ENCODE peak calls at places on chromosomes 16 and 17, in five cellular contexts. One of them, this sample, is unnamed.

GRCh38 chr16:57185446-57185944 is 344 bp downstream of the PSME3IP1 start:
- DNase-seq in ascending aorta: peak; percentile 14
- DNase-seq in ovary: peak; percentile 43
- DNase-seq in right atrium auricular region: peak; percentile 71
- DNase-seq in body of pancreas: peak; percentile 64
- DNase-seq in this sample: no peak

GRCh38 chr16:78566397-78567073 is 467.1 kb downstream of the WWOX start:
- DNase-seq in ascending aorta: no peak
- DNase-seq in ovary: no peak
- DNase-seq in body of pancreas: no peak
- DNase-seq in right atrium auricular region: no peak
- DNase-seq in this sample: no peak

GRCh38 chr17:42009170-42009569 is 8.1 kb downstream of the DNAJC7 start:
- DNase-seq in body of pancreas: no peak
- DNase-seq in ovary: no peak
- DNase-seq in right atrium auricular region: no peak
- DNase-seq in ascending aorta: no peak
- DNase-seq in this sample: no peak

GRCh38 chr17:75898791-75899190 is 2.0 kb upstream of the TRIM65 start:
- DNase-seq in right atrium auricular region: no peak
- DNase-seq in ovary: no peak
- DNase-seq in ascending aorta: no peak
- DNase-seq in body of pancreas: no peak
- DNase-seq in this sample: no peak

GRCh38 chr16:3677994-3678393 is 23.5 kb downstream of the DNASE1 start:
- DNase-seq in ascending aorta: no peak
- DNase-seq in body of pancreas: no peak
- DNase-seq in right atrium auricular region: no peak
- DNase-seq in ovary: no peak
- DNase-seq in this sample: no peak

GRCh38 chr17:41730479-41730878 is 4.0 kb downstream of the HAP1 start:
- DNase-seq in right atrium auricular region: no peak
- DNase-seq in ovary: no peak
- DNase-seq in ascending aorta: no peak
- DNase-seq in body of pancreas: no peak
- DNase-seq in this sample: no peak

GRCh38 chr17:77770331-77771105 is 188.0 kb upstream of the TNRC6C start:
- DNase-seq in ovary: no peak
- DNase-seq in ascending aorta: no peak
- DNase-seq in body of pancreas: no peak
- DNase-seq in right atrium auricular region: peak; percentile 71
- DNase-seq in this sample: no peak

GRCh38 chr16:57039148-57039812 is 49.9 kb downstream of the NLRC5 start:
- DNase-seq in ovary: no peak
- DNase-seq in ascending aorta: no peak
- DNase-seq in body of pancreas: peak; percentile 50
- DNase-seq in right atrium auricular region: no peak
- DNase-seq in this sample: no peak

GRCh38 chr16:50641818-50642187 is 39.3 kb downstream of the SNX20 start:
- DNase-seq in right atrium auricular region: no peak
- DNase-seq in body of pancreas: no peak
- DNase-seq in ascending aorta: no peak
- DNase-seq in ovary: no peak
- DNase-seq in this sample: no peak

GRCh38 chr16:75308011-75308410 is 56.6 kb upstream of the BCAR1 start:
- DNase-seq in ovary: no peak
- DNase-seq in body of pancreas: peak; percentile 76
- DNase-seq in right atrium auricular region: no peak
- DNase-seq in ascending aorta: no peak
- DNase-seq in this sample: no peak

GRCh38 chr16:57513371-57514102 is 22.8 kb downstream of the CCDC102A start:
- DNase-seq in ovary: no peak
- DNase-seq in body of pancreas: no peak
- DNase-seq in ascending aorta: no peak
- DNase-seq in right atrium auricular region: no peak
- DNase-seq in this sample: no peak

GRCh38 chr17:81058263-81058871 is 23.4 kb downstream of the BAIAP2 start:
- DNase-seq in right atrium auricular region: no peak
- DNase-seq in ovary: no peak
- DNase-seq in ascending aorta: no peak
- DNase-seq in body of pancreas: no peak
- DNase-seq in this sample: no peak

GRCh38 chr17:20012137-20012536 is 3.0 kb downstream of the SPECC1 start:
- DNase-seq in body of pancreas: no peak
- DNase-seq in ascending aorta: no peak
- DNase-seq in ovary: no peak
- DNase-seq in right atrium auricular region: no peak
- DNase-seq in this sample: no peak

GRCh38 chr17:4150106-4150505 is 7.1 kb downstream of the CYB5D2 start:
- DNase-seq in ovary: no peak
- DNase-seq in body of pancreas: no peak
- DNase-seq in ascending aorta: no peak
- DNase-seq in right atrium auricular region: no peak
- DNase-seq in this sample: no peak

GRCh38 chr16:87819983-87820382 is 49.3 kb downstream of the SLC7A5 start:
- DNase-seq in right atrium auricular region: no peak
- DNase-seq in ovary: no peak
- DNase-seq in body of pancreas: no peak
- DNase-seq in ascending aorta: no peak
- DNase-seq in this sample: no peak

GRCh38 chr17:1752425-1752941 is 9.4 kb upstream of the SERPINF1 start:
- DNase-seq in ovary: no peak
- DNase-seq in right atrium auricular region: no peak
- DNase-seq in body of pancreas: peak; percentile 73
- DNase-seq in ascending aorta: no peak
- DNase-seq in this sample: no peak

GRCh38 chr17:14301279-14301760 is 439 bp downstream of the HS3ST3B1 start:
- DNase-seq in ovary: no peak
- DNase-seq in right atrium auricular region: no peak
- DNase-seq in body of pancreas: no peak
- DNase-seq in ascending aorta: no peak
- DNase-seq in this sample: no peak

GRCh38 chr17:80905586-80906230 is 85.9 kb upstream of the CHMP6 start:
- DNase-seq in body of pancreas: no peak
- DNase-seq in ovary: no peak
- DNase-seq in right atrium auricular region: no peak
- DNase-seq in ascending aorta: no peak
- DNase-seq in this sample: no peak

GRCh38 chr17:77361986-77362620 is 221.3 kb downstream of the SEC14L1 start:
- DNase-seq in ascending aorta: no peak
- DNase-seq in ovary: no peak
- DNase-seq in right atrium auricular region: no peak
- DNase-seq in body of pancreas: no peak
- DNase-seq in this sample: no peak

GRCh38 chr17:1568950-1569810 is 6.6 kb upstream of the PITPNA start:
- DNase-seq in right atrium auricular region: no peak
- DNase-seq in ovary: no peak
- DNase-seq in ascending aorta: no peak
- DNase-seq in body of pancreas: no peak
- DNase-seq in this sample: no peak

GRCh38 chr16:86884256-86884655 is 305.9 kb downstream of the FOXL1 start:
- DNase-seq in right atrium auricular region: no peak
- DNase-seq in body of pancreas: no peak
- DNase-seq in ovary: no peak
- DNase-seq in ascending aorta: no peak
- DNase-seq in this sample: no peak

GRCh38 chr17:81994593-81995462 is 17.4 kb downstream of the ASPSCR1 start:
- DNase-seq in right atrium auricular region: no peak
- DNase-seq in ovary: no peak
- DNase-seq in ascending aorta: no peak
- DNase-seq in body of pancreas: no peak
- DNase-seq in this sample: no peak

GRCh38 chr16:15853021-15853420 is 3.8 kb downstream of the MYH11 start:
- DNase-seq in right atrium auricular region: no peak
- DNase-seq in ascending aorta: no peak
- DNase-seq in body of pancreas: no peak
- DNase-seq in ovary: no peak
- DNase-seq in this sample: no peak

GRCh38 chr17:43200127-43200526 is 11.5 kb upstream of the TMEM106A start:
- DNase-seq in right atrium auricular region: no peak
- DNase-seq in ascending aorta: no peak
- DNase-seq in body of pancreas: no peak
- DNase-seq in ovary: no peak
- DNase-seq in this sample: no peak

GRCh38 chr17:57530508-57530907 is 214.6 kb downstream of the CCDC182 start:
- DNase-seq in right atrium auricular region: no peak
- DNase-seq in ovary: no peak
- DNase-seq in body of pancreas: no peak
- DNase-seq in ascending aorta: no peak
- DNase-seq in this sample: no peak

GRCh38 chr17:44829558-44830358 is at the start of gene GJC1:
- DNase-seq in right atrium auricular region: no peak
- DNase-seq in body of pancreas: no peak
- DNase-seq in ovary: no peak
- DNase-seq in ascending aorta: no peak
- DNase-seq in this sample: no peak

GRCh38 chr17:65901394-65901793 is 290.5 kb downstream of the CEP112 start:
- DNase-seq in right atrium auricular region: no peak
- DNase-seq in ovary: no peak
- DNase-seq in body of pancreas: no peak
- DNase-seq in ascending aorta: no peak
- DNase-seq in this sample: no peak

GRCh38 chr16:3444032-3444388 is 530 bp downstream of the NAA60 start:
- DNase-seq in ovary: no peak
- DNase-seq in body of pancreas: no peak
- DNase-seq in right atrium auricular region: no peak
- DNase-seq in ascending aorta: no peak
- DNase-seq in this sample: no peak

GRCh38 chr16:81873843-81874752 is 95.0 kb downstream of the PLCG2 start:
- DNase-seq in ascending aorta: no peak
- DNase-seq in right atrium auricular region: no peak
- DNase-seq in ovary: no peak
- DNase-seq in body of pancreas: peak; percentile 63
- DNase-seq in this sample: no peak

GRCh38 chr17:39239640-39240314 is 14.0 kb upstream of the STAC2 start:
- DNase-seq in right atrium auricular region: no peak
- DNase-seq in ovary: no peak
- DNase-seq in ascending aorta: no peak
- DNase-seq in body of pancreas: peak; percentile 62
- DNase-seq in this sample: no peak

GRCh38 chr16:68251812-68252211 is 6.6 kb downstream of the PLA2G15 start:
- DNase-seq in ascending aorta: no peak
- DNase-seq in ovary: no peak
- DNase-seq in body of pancreas: no peak
- DNase-seq in right atrium auricular region: no peak
- DNase-seq in this sample: no peak
- TF ChIP-seq CTCF in ascending aorta: no peak
- TF ChIP-seq CTCF in ovary: no peak
- TF ChIP-seq CTCF in body of pancreas: no peak
- TF ChIP-seq CTCF in right atrium auricular region: no peak
- TF ChIP-seq CTCF in this sample: no peak

GRCh38 chr17:29257756-29258155 is 11.1 kb downstream of the CRYBA1 start:
- DNase-seq in right atrium auricular region: no peak
- DNase-seq in ascending aorta: no peak
- DNase-seq in body of pancreas: no peak
- DNase-seq in ovary: no peak
- DNase-seq in this sample: no peak
- H3K27ac ChIP-seq in right atrium auricular region: peak overlapping the region; percentile 79
- H3K27ac ChIP-seq in ascending aorta: peak overlapping the region; percentile 52
- H3K27ac ChIP-seq in body of pancreas: peak overlapping the region; percentile 24
- H3K27ac ChIP-seq in ovary: no peak overlapping the region
- H3K27ac ChIP-seq in this sample: peak overlapping the region; percentile 43

GRCh38 chr17:16406742-16407674 is 8.4 kb upstream of the TRPV2 start:
- DNase-seq in body of pancreas: no peak
- DNase-seq in ascending aorta: no peak
- DNase-seq in right atrium auricular region: no peak
- DNase-seq in ovary: peak; percentile 42
- DNase-seq in this sample: no peak
- H3K4me3 ChIP-seq in body of pancreas: peak overlapping the region; percentile 41
- H3K4me3 ChIP-seq in ascending aorta: peak overlapping the region; percentile 71
- H3K4me3 ChIP-seq in right atrium auricular region: peak overlapping the region; percentile 53
- H3K4me3 ChIP-seq in ovary: peak overlapping the region; percentile 53
- H3K4me3 ChIP-seq in this sample: peak overlapping the region; percentile 68

DNA sequence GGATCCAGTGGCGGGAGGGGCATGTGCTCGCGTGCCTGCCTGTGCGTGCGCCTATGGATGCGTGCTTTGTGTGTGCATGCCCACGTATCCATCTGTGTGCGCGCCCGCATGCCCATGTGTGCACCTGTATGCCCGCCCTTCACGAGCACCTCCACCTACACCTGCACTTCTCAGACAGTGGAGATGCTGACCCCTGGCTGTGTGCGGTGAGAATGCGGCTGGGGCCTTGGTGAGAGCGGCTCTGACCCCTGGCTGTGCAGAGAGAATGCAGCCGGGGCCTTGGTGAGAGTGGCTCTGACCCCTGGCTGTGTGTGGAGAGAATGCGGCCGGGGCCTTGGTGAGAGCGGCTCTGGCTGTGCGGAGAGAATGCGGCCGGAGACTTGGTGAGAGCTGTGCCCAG is 33.9 kb downstream of the AXIN1 start:
- DNase-seq in right atrium auricular region: no peak
- DNase-seq in ovary: no peak
- DNase-seq in ascending aorta: no peak
- DNase-seq in body of pancreas: no peak
- DNase-seq in this sample: no peak
- TF ChIP-seq CTCF in right atrium auricular region: no peak
- TF ChIP-seq CTCF in ovary: no peak
- TF ChIP-seq CTCF in ascending aorta: no peak
- TF ChIP-seq CTCF in body of pancreas: no peak
- TF ChIP-seq CTCF in this sample: no peak

DNA sequence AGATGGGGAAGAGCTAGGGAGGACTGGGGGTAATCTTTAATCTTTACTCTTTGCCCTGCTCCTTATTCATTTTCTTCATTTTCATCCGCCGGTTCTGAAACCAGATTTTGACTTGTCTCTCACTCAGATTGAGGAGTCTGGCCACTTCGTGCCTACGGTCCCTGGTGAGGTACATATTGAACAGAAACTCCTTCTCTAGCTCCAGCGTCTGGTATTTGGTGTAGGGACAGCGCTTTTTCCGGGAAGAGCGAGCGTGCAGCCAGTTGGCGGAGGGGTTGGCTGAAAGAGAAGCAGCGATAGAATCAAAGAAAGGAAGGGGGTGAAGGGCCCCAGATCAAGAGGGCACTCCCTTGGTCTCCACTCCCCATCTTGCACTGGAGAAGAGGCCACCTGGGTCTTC is 3.3 kb downstream of the HOXB9 start:
- DNase-seq in body of pancreas: no peak
- DNase-seq in right atrium auricular region: no peak
- DNase-seq in ovary: no peak
- DNase-seq in ascending aorta: no peak
- DNase-seq in this sample: no peak
- H3K27ac ChIP-seq in body of pancreas: no peak overlapping the region
- H3K27ac ChIP-seq in right atrium auricular region: no peak overlapping the region
- H3K27ac ChIP-seq in ovary: no peak overlapping the region
- H3K27ac ChIP-seq in ascending aorta: no peak overlapping the region
- H3K27ac ChIP-seq in this sample: no peak overlapping the region

This sample was measured in vagina.